ENCODE peak calls at places on chromosome 9, in seven cellular contexts. I is fibroblast of lung, O is heart right ventricle, E is coronary artery, W is esophagus squamous epithelium, K is suprapubic skin, S is spleen. X is an unnamed sample.

GRCh38 chr9:129138476-129139232 is 27.4 kb downstream of the PTPA start:
- DNase-seq in I (peak), O (peak), E (peak), W (no peak), K (no peak), S (peak), X (no peak)

GRCh38 chr9:108444400-108445358 is 411.1 kb downstream of the ACTL7B start:
- DNase-seq in I (peak), O (no peak), E (peak), W (no peak), K (peak), S (no peak), X (peak)

GRCh38 chr9:72919246-72919945 is 33.5 kb downstream of the ALDH1A1 start:
- DNase-seq in I (no peak), O (no peak), E (no peak), W (no peak), K (no peak), S (no peak), X (no peak)

GRCh38 chr9:81874228-81874627 is 54.0 kb upstream of the SPATA31D4 start:
- DNase-seq in I (no peak), O (no peak), E (no peak), W (no peak), K (no peak), S (no peak), X (no peak)

GRCh38 chr9:92094655-92095054 is 20.6 kb downstream of the SPTLC1 start:
- DNase-seq in I (peak), O (no peak), E (no peak), W (no peak), K (no peak), S (no peak), X (peak)

GRCh38 chr9:101219030-101219429 is 165.8 kb downstream of the BAAT start:
- DNase-seq in I (no peak), O (no peak), E (no peak), W (no peak), K (no peak), S (no peak), X (no peak)

GRCh38 chr9:88544245-88544644 is 9.3 kb downstream of the NXNL2 start:
- DNase-seq in I (no peak), O (peak), E (no peak), W (no peak), K (no peak), S (no peak), X (no peak)

GRCh38 chr9:124010303-124010664 is 1.3 kb upstream of the LHX2 start:
- DNase-seq in I (no peak), O (no peak), E (no peak), W (no peak), K (peak), S (no peak), X (no peak)

GRCh38 chr9:129141066-129142041 is 30.1 kb downstream of the PTPA start:
- DNase-seq in I (peak), O (peak), E (peak), W (no peak), K (no peak), S (peak), X (peak)

GRCh38 chr9:111828193-111828592 is 33.5 kb upstream of the SHOC1 start:
- DNase-seq in I (peak), O (no peak), E (no peak), W (no peak), K (no peak), S (no peak), X (no peak)
- TF ChIP-seq CTCF in I (peak), O (no peak), E (no peak), W (no peak), K (no peak), S (peak), X (no peak)

GRCh38 chr9:134245179-134245578 is 80.8 kb upstream of the RNU6ATAC start:
- DNase-seq in I (no peak), O (no peak), E (no peak), W (no peak), K (no peak), S (no peak), X (no peak)
- H3K4me3 ChIP-seq in I (no peak), O (no peak), E (no peak), W (no peak), K (no peak), S (no peak), X (no peak)

DNA sequence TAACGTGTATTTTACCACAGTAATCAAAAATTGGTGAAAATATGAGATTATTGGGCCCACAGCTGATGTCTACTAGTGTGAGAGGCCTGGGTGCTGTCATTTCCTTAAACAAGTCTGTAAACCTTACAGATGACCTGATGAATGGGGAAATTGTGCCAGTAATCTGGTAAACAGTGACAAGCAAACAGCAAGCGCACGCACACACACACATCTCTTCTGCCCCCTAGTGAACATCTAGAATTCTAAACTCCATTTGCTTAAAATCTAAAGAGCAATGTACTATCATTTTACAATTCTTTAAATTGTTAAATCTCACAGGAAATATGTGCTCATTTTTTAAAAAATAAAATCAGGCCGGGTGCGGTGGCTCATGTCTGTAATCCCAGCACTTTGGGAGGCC is 7.5 kb upstream of the RAPGEF1 start:
- DNase-seq in I (peak), O (no peak), E (no peak), W (no peak), K (no peak), S (no peak), X (peak)
- TF ChIP-seq CTCF in I (peak), O (peak), E (peak), W (peak), K (peak), S (peak), X (peak)

GRCh38 chr9:133148351-133149129 is 15.2 kb downstream of the GBGT1 start:
- DNase-seq in I (peak), O (no peak), E (no peak), W (no peak), K (peak), S (peak), X (peak)

GRCh38 chr9:133146746-133147411 is 16.8 kb downstream of the GBGT1 start:
- DNase-seq in I (no peak), O (no peak), E (no peak), W (no peak), K (no peak), S (no peak), X (no peak)

GRCh38 chr9:133149130-133150015 is 14.3 kb downstream of the GBGT1 start:
- DNase-seq in I (peak), O (peak), E (peak), W (peak), K (peak), S (peak), X (peak)

GRCh38 chr9:133144887-133145466 is 18.7 kb downstream of the GBGT1 start:
- DNase-seq in I (no peak), O (no peak), E (no peak), W (no peak), K (no peak), S (no peak), X (no peak)

GRCh38 chr9:133147412-133148271 is 16.1 kb downstream of the GBGT1 start:
- DNase-seq in I (peak), O (peak), E (no peak), W (no peak), K (peak), S (peak), X (peak)
- H3K4me3 ChIP-seq in I (peak), O (no peak), E (peak), W (peak), K (peak), S (peak), X (peak)

DNA sequence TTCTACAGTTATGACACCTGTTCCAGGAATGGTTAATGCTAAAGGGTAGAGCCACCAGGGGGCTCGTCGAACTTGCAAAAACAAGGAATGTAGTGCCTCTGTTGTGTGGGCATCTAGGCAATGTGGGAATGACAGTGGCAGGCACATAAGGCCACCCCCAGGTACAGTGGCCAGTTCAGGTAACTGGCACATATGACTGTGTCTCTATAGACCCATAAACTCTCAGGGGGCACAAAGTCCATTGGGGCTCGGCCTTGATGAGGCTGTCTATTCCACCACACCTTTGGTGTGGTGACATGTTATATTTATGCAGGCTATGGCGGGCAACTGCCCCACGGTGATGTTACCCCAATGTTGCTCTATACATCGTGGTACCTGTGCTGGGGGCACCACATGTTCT is 59.6 kb upstream of the FAM120A start:
- DNase-seq in I (no peak), O (no peak), E (no peak), W (no peak), K (no peak), S (no peak), X (no peak)
- TF ChIP-seq CTCF in I (no peak), O (no peak), E (no peak), W (no peak), K (no peak), S (no peak), X (no peak)

DNA sequence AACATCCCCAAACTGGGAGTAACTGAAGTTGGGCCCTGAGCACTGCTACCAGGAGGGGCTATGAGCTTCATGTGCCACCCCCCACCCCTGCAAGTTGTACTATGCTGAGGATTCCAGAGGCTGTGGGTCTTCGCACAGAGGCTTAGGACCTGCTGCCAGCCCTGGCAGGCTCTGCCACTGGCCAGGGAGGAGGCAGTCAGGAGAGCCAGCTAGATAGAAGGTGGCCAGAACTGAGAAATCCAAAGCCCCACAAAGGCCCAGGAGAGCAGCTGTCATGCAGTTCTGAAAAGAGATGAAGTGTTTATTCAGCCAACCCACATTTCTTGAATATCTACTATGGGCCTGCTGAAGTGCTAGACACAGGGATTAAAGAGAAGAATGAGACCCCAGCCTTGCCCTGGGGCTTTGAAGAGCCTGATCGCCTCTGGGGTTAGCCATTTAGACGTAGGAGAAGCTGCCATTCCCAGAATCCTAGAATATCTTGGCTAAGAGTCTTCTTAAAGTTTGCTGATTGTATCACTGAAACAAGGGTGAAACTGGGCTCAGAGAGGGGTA is 1.4 kb downstream of the ALAD start:
- DNase-seq in I (no peak), O (no peak), E (no peak), W (no peak), K (no peak), S (no peak), X (no peak)
- H3K4me3 ChIP-seq in I (no peak), O (no peak), E (no peak), W (peak), K (no peak), S (peak), X (no peak)

GRCh38 chr9:96688745-96689464 is 33.8 kb upstream of the PRXL2C start:
- DNase-seq in I (no peak), O (no peak), E (no peak), W (no peak), K (no peak), S (no peak), X (no peak)

GRCh38 chr9:96688215-96688614 is 33.1 kb upstream of the PRXL2C start:
- DNase-seq in I (no peak), O (no peak), E (no peak), W (no peak), K (no peak), S (no peak), X (no peak)

GRCh38 chr9:96680812-96681499 is 25.8 kb upstream of the PRXL2C start:
- DNase-seq in I (no peak), O (no peak), E (no peak), W (no peak), K (no peak), S (no peak), X (no peak)

GRCh38 chr9:96691326-96691725 is 36.2 kb upstream of the PRXL2C start:
- DNase-seq in I (no peak), O (no peak), E (no peak), W (no peak), K (no peak), S (no peak), X (no peak)

GRCh38 chr9:96686638-96687335 is 31.7 kb upstream of the PRXL2C start:
- DNase-seq in I (peak), O (peak), E (peak), W (peak), K (peak), S (peak), X (peak)
- TF ChIP-seq CTCF in I (peak), O (peak), E (peak), W (peak), K (peak), S (peak), X (peak)

GRCh38 chr9:4678679-4679267 is 596 bp upstream of the CDC37L1 start:
- DNase-seq in I (peak), O (peak), E (no peak), W (no peak), K (no peak), S (no peak), X (peak)
- H3K4me3 ChIP-seq in I (peak), O (peak), E (peak), W (peak), K (peak), S (peak), X (peak)

GRCh38 chr9:14248149-14248548 is 65.8 kb downstream of the NFIB start:
- DNase-seq in I (no peak), O (no peak), E (no peak), W (no peak), K (no peak), S (no peak), X (no peak)

GRCh38 chr9:14250779-14251145 is 63.2 kb downstream of the NFIB start:
- DNase-seq in I (peak), O (no peak), E (no peak), W (no peak), K (no peak), S (no peak), X (no peak)

GRCh38 chr9:14247577-14247976 is 66.4 kb downstream of the NFIB start:
- DNase-seq in I (no peak), O (no peak), E (no peak), W (no peak), K (no peak), S (no peak), X (no peak)

GRCh38 chr9:14249527-14249926 is 64.4 kb downstream of the NFIB start:
- DNase-seq in I (no peak), O (no peak), E (no peak), W (no peak), K (no peak), S (no peak), X (no peak)

GRCh38 chr9:14251146-14252071 is 62.5 kb downstream of the NFIB start:
- DNase-seq in I (peak), O (peak), E (peak), W (no peak), K (peak), S (no peak), X (peak)
- TF ChIP-seq CTCF in I (no peak), O (no peak), E (no peak), W (no peak), K (no peak), S (no peak), X (no peak)

X was measured in astrocyte of the spinal cord.